ENCODE peak calls at places on chromosomes 5 and 9, in four cellular contexts. W is PC-9, T is DND-41, V is H1. R is an unnamed sample.
A peak's percentile ranks its signal among the peaks of the same experiment; 100 is the strongest.

GRCh38 chr5:83433891-83434290 is 37.7 kb upstream of the VCAN start:
- DNase-seq in W (no peak), T (no peak), V (no peak), R (no peak)

GRCh38 chr5:151357792-151358191 is 10.4 kb upstream of the SLC36A2 start:
- DNase-seq in T (no peak), V (no peak), W (peak; percentile 55), R (no peak)

GRCh38 chr5:153573326-153574033 is 83.0 kb downstream of the GRIA1 start:
- DNase-seq in V (no peak), T (no peak), W (no peak), R (no peak)

GRCh38 chr5:107418071-107418470 is 252.7 kb downstream of the EFNA5 start:
- DNase-seq in T (no peak), V (no peak), W (no peak), R (no peak)

GRCh38 chr9:6805532-6805931 is 47.8 kb downstream of the KDM4C start:
- DNase-seq in W (no peak), V (peak; percentile 3), T (no peak), R (no peak)

GRCh38 chr9:120891255-120891954 is 14.4 kb upstream of the PHF19 start:
- DNase-seq in V (no peak), W (no peak), T (no peak), R (no peak)

GRCh38 chr5:154811653-154812465 is 38.5 kb downstream of the FAXDC2 start:
- DNase-seq in W (peak; percentile 50), V (peak; percentile 72), T (peak; percentile 61), R (no peak)

GRCh38 chr5:6392571-6392970 is 14.2 kb upstream of the MED10 start:
- DNase-seq in T (no peak), V (no peak), W (no peak), R (no peak)

DNA sequence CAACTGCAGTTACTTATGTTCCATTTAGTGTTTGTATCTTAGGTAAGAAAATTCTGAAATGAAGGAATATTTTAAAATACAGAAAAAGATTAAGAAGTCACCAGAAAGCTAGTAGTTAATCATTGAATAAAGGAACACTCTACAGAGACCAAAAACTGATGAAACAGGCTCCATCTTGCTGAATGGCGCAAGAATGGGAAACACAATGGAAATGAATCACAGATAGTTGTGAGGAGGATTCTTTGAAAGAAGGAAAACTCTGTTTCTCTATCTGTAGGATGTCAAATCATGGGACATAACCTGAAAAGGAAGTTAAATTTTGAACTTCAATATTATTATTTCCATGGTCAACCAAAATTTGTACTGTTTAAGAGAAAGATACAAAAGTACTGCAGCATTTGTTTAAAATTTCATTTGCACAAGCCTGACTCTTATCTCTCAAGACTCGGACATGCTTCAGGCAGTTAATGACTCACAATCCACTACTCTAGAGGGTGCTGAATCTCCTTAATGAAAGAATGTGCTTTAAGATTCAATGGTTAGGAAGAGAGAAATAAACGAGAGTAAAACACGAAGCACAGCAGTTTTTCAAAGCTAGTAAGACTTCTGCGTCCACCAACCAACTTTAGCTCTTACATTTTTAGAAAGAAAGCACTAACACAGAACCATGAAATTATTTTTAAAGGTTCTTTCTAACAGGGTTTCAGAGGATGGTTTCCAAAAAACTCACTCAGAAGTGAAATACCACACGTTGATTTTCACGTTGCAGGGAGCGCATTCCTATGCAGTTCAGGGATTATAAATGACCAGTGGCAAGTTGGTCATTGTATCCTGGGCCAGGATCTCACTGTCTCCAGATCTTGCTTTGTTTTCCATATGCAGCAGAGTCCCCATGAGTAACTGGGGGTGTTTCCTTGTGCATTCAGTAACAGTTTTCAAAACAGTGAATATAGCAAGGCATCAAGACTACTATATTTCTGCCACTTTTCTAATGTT is 1064.6 kb upstream of the DMAC1 start:
- DNase-seq in V (no peak), T (no peak), W (no peak), R (no peak)
- TF ChIP-seq EZH2 in V (no peak), T (no peak), W (no peak), R (no peak)

GRCh38 chr5:16721151-16722102 is 104.6 kb upstream of the RETREG1 start:
- DNase-seq in T (no peak), V (no peak), W (no peak), R (no peak)
- H3K4me2 ChIP-seq in T (no peak overlapping the region), V (peak overlapping the region; percentile 51), W (no peak overlapping the region), R (no peak overlapping the region)

DNA sequence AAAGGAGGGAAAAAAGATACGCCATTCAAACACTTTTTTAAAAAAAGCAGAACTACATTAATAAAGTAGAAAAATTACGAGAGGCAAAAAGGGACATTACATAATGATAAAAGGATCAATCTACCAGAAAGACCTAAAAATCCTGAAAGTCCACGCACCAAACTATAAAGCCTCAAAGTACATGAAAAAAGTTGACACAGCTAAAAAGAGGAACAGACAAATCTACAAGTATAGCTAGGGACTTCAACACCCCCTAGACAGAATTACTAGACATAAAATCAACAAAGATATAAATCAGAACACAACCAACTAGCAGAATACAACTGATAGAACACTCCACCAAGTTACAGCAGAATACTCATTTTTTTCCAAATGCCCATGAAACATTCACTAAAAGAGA is 11.1 kb downstream of the CAMSAP1 start:
- DNase-seq in W (no peak), T (no peak), V (no peak), R (no peak)
- TF ChIP-seq EZH2 in W (no peak), T (no peak), V (no peak), R (no peak)

DNA sequence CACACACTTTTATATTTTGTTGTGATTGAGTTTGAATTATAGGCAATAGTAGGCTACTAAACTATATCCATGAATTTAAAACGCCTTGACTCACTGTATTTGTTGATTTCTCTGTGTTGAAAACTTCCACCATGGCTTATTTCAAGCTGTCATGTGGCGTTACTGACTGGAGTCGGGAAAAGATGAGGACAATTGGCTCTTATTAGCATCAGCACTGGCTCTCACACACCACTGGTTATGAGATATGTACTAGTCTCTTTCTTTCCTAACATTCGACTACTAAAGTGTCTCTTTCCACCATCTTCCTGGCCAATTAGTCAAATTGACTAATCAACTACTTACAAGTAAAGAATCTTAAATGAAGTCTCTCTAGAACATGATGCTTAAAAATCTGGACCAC is 9.1 kb upstream of the DAB2 start:
- DNase-seq in T (no peak), V (no peak), W (no peak), R (no peak)
- H3K4me2 ChIP-seq in T (no peak overlapping the region), V (no peak overlapping the region), W (no peak overlapping the region), R (no peak overlapping the region)

GRCh38 chr5:132814441-132815294 is 1.6 kb downstream of the SOWAHA start:
- DNase-seq in V (peak; percentile 80), W (no peak), T (no peak), R (no peak)

GRCh38 chr5:132815454-132815853 is 2.4 kb downstream of the SOWAHA start:
- DNase-seq in W (no peak), V (no peak), T (no peak), R (no peak)

GRCh38 chr5:132812949-132813598 is at the start of gene SOWAHA:
- DNase-seq in V (no peak), W (no peak), T (no peak), R (no peak)

GRCh38 chr5:132812123-132812948 is 766 bp upstream of the SOWAHA start:
- DNase-seq in V (no peak), W (no peak), T (no peak), R (no peak)

GRCh38 chr5:132813599-132814440 is 718 bp downstream of the SOWAHA start:
- DNase-seq in W (no peak), T (no peak), V (peak; percentile 80), R (no peak)
- TF ChIP-seq EZH2 in W (no peak), T (no peak), V (peak; percentile 54), R (peak; percentile 95)

GRCh38 chr9:14250779-14251145 is 63.2 kb downstream of the NFIB start:
- DNase-seq in T (no peak), W (no peak), V (no peak), R (no peak)
- H3K4me2 ChIP-seq in T (no peak overlapping the region), W (peak overlapping the region; percentile 89), V (no peak overlapping the region), R (peak overlapping the region; percentile 73)

GRCh38 chr9:129623331-129623730 is 2.4 kb upstream of the C9orf50 start:
- DNase-seq in T (no peak), V (no peak), W (no peak), R (no peak)

GRCh38 chr9:129619787-129620668 is 873 bp downstream of the C9orf50 start:
- DNase-seq in V (peak; percentile 69), T (peak; percentile 38), W (no peak), R (no peak)

GRCh38 chr9:129617167-129617566 is 3.7 kb downstream of the C9orf50 start:
- DNase-seq in T (no peak), V (no peak), W (peak; percentile 56), R (peak; percentile 54)

GRCh38 chr9:129624168-129624759 is 1.7 kb upstream of the NTMT1 start:
- DNase-seq in V (peak; percentile 95), W (peak; percentile 45), T (peak; percentile 76), R (no peak)

DNA sequence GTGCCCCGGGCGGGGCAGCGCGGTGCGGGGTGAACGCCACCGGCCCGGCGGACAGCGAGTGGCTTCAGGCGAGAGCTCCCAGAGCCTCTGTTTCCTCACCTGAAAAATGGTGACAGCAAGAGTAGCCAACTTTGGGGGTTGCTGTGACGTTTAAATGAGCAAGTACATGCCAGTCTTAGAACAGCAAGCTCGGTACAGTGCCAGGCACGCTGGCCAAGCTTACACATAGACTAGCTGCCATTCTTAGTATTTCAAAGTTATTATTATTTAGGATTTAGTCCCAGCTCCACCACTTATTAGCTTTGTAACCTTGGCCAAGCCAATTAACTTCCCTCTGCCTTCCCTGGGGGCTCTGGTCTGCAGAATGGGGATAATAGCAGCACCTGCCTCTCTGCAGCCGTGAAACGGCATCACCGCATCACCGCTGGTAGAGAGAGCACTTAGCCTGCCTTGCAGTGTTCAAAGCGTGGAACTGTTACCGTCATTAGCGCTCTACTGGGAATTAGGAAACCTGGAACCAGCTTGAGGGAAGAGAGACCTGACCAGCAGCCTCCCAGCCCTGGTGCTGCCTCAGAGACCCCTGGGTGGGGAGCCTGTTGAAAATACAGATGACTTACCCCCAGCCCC is at the start of gene C9orf50:
- DNase-seq in V (no peak), W (no peak), T (no peak), R (no peak)
- TF ChIP-seq EZH2 in V (peak; percentile 51), W (no peak), T (no peak), R (no peak)

GRCh38 chr5:109192543-109193281 is 217.1 kb downstream of the PJA2 start:
- DNase-seq in W (no peak), V (no peak), T (no peak), R (no peak)

GRCh38 chr5:109192027-109192426 is 217.7 kb downstream of the PJA2 start:
- DNase-seq in T (no peak), W (no peak), V (no peak), R (no peak)

GRCh38 chr5:109186759-109187158 is 223.0 kb downstream of the PJA2 start:
- DNase-seq in V (no peak), W (no peak), T (no peak), R (no peak)

GRCh38 chr5:109195667-109196066 is 214.1 kb downstream of the PJA2 start:
- DNase-seq in W (no peak), T (no peak), V (no peak), R (no peak)

GRCh38 chr5:109191153-109191558 is 218.6 kb downstream of the PJA2 start:
- DNase-seq in V (no peak), T (no peak), W (peak; percentile 83), R (peak; percentile 21)
- H3K4me2 ChIP-seq in V (no peak overlapping the region), T (no peak overlapping the region), W (peak overlapping the region; percentile 39), R (peak overlapping the region; percentile 54)